ENCODE peak calls at places on chromosomes 13 and 19, in four cellular contexts. B is K562, Y is Panc1, W is HepG2. M is an unnamed sample.

GRCh38 chr19:47268028-47268427 is 6.7 kb upstream of the INAFM1 start:
- DNase-seq in Y (no peak), B (no peak), W (no peak), M (no peak)

GRCh38 chr13:49357694-49358093 is 86.2 kb downstream of the CAB39L start:
- DNase-seq in B (no peak), Y (no peak), W (no peak), M (no peak)

GRCh38 chr13:58883405-58883804 is 1251.9 kb downstream of the PCDH17 start:
- DNase-seq in Y (no peak), B (no peak), W (no peak), M (no peak)

GRCh38 chr13:24612726-24613125 is 67.5 kb upstream of the ATP12A start:
- DNase-seq in W (no peak), B (no peak), Y (no peak), M (no peak)

GRCh38 chr19:32614916-32615315 is 33.9 kb downstream of the PDCD5 start:
- DNase-seq in Y (no peak), B (no peak), W (no peak), M (no peak)

GRCh38 chr13:42986176-42986574 is 5.9 kb downstream of the EPSTI1 start:
- DNase-seq in Y (no peak), W (no peak), B (no peak), M (no peak)

GRCh38 chr19:46409146-46409545 is 4.2 kb downstream of the CCDC8 start:
- DNase-seq in W (no peak), B (no peak), Y (no peak), M (no peak)

GRCh38 chr19:55005684-55006488 is 32.2 kb downstream of the GP6 start:
- DNase-seq in Y (no peak), B (peak; percentile 87), W (peak; percentile 12), M (peak; percentile 98)

GRCh38 chr13:80131204-80131603 is 209.7 kb downstream of the SPRY2 start:
- DNase-seq in B (no peak), W (no peak), Y (no peak), M (no peak)

GRCh38 chr13:48662226-48662625 is 8.5 kb downstream of the CYSLTR2 start:
- DNase-seq in B (no peak), Y (no peak), W (no peak), M (no peak)

GRCh38 chr19:4969772-4970531 is 1.0 kb downstream of the KDM4B start:
- DNase-seq in B (no peak), W (no peak), Y (no peak), M (no peak)

GRCh38 chr13:54574791-54575190 is 1546.2 kb downstream of the OLFM4 start:
- DNase-seq in W (no peak), B (no peak), Y (no peak), M (no peak)

GRCh38 chr19:5913739-5914357 is at the start of gene CAPS:
- DNase-seq in W (peak; percentile 39), Y (no peak), B (no peak), M (no peak)

GRCh38 chr13:45518525-45519235 is 53.9 kb downstream of the COG3 start:
- DNase-seq in W (no peak), Y (no peak), B (no peak), M (no peak)

GRCh38 chr13:109626386-109627171 is 159.8 kb downstream of the IRS2 start:
- DNase-seq in W (no peak), B (no peak), Y (no peak), M (no peak)

GRCh38 chr13:94192576-94192975 is 286.9 kb downstream of the DCT start:
- DNase-seq in W (peak; percentile 30), Y (no peak), B (no peak), M (no peak)

GRCh38 chr19:19847781-19848180 is 17.9 kb upstream of the ZNF253 start:
- DNase-seq in W (no peak), Y (no peak), B (no peak), M (no peak)

DNA sequence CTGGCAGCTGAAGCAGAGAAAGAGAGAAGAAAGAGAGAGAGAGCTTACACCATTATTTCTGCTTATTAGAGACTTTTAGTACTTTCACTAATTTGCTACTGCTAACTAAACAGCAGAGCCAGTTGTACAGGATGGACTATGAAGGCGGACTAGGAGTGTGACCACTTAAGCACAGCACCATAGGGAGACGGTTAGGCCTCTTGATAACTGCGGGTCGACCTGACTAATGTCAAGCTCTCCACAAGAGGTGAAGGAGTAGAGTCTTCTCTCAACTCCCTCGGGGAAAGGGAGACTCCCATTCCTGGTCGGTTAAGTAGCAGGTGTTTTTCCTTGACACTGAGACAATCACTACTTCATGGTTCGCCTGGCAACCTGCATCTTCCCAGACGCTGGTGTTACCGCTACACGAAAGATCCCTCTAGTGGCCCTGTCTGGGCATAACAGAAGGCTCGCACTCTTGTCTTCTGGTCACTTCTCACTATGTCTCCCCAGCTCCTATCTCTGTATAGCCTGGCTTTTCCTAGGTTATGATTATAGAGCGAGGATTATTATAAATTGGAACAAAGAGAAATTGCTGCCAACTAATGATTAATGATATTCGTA is 5.3 kb upstream of the PSG7 start:
- DNase-seq in B (peak; percentile 7), Y (no peak), W (peak; percentile 6), M (peak; percentile 22)
- TF ChIP-seq CTCF in B (peak; percentile 20), Y (peak; percentile 74), W (peak; percentile 50), M (peak; percentile 25)

DNA sequence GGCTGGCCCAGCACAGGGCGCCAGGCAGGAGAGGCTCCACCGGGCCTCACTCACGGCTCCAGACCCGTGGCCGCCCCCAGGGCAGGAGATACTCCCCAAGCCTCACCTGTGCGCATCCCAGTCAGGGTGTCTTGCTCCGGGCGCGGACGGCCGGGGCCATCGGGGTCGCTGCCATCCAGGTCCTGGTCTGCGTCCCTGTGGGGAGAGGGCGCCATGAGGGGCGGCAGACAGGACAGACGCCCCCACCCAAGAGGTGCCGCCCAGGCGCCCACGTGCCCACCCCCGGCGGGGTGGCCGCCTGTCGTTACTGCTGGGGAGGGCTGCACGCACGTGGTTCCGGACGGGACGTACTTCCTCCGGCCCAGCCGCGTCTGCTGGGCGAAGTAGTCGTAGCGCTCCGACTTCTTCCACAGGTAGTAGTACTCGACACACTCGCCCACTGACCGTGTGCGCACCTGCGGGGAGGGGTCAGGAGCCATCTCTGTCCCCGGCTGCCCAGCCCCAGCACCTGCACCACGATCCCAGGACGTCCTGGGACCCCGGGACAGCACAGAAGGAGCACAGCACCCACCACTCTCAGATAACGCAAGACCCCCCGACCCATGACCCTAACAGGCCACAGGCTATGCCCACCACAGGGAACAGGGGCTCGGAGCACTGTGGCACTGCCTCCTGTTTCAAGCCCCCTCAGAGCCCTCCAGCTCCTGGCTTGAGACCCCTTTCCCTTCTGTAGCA is 17.4 kb upstream of the PLPP2 start:
- DNase-seq in Y (no peak), B (no peak), W (no peak), M (no peak)
- H3K4me3 ChIP-seq in Y (no peak overlapping the region), B (no peak overlapping the region), W (no peak overlapping the region), M (no peak overlapping the region)

DNA sequence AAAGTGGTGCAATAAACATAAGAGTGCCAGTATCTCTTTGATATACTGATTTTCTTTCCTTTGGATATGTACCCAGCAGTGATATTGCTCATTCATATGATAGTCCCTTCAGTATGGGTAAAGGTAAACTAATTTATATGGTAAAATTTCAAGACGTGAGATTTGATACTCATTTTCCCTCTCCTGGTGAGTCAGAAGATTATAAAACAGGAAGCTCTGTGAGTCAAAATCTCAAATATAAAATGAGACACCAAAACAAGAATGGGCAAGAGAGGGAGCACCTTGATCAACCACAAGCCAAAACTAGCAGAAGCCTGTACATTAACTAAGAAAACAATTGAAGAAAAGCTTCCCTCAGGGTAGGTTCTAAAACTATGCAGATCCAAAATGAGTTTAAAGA is 216.3 kb downstream of the SLITRK6 start:
- DNase-seq in Y (no peak), W (no peak), B (no peak), M (no peak)
- TF ChIP-seq TCF7L2 in Y (no peak), W (no peak), B (no peak), M (no peak)

GRCh38 chr19:57665261-57665806 is 3.4 kb upstream of the ZSCAN4 start:
- DNase-seq in W (no peak), B (no peak), Y (no peak), M (no peak)
- TF ChIP-seq CTCF in W (no peak), B (no peak), Y (no peak), M (no peak)

DNA sequence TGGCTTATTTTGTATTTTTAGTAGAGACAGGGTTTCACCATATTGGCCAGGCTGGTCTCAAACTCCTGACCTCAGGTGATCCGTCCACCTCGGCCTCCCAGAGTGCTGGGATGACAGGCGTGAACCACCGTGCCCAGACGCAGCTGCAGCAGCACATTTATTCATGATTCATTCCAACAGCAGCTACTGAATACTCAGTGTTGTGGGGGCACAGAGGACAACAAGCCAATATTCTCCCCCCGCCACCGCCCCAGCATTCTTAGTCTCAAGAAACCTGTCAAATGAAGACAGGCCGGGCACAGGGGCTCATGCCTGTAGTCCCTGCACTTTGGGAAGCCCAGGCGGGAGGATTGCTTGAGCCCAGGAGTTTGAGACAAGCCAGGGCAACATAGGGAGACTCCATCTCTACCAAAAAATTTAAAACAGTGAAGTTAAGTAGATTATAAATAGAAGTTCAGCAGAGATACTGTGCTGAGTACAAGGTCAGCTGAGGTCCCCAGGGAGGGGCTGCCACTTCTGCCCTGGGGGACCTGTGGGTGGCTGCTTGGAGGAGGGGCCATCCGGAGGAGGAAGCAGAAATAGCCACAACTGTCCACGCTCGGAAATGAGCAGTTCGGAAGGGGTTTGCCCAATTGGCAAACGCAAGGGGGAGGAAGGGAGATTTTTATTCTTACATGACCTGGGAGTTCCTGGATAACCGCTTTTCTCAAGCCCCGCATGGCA is 4.3 kb downstream of the DOT1L start:
- DNase-seq in W (peak; percentile 24), Y (no peak), B (no peak), M (no peak)
- H3K4me3 ChIP-seq in W (peak overlapping the region; percentile 42), Y (peak overlapping the region; percentile 35), B (peak overlapping the region; percentile 19), M (peak overlapping the region; percentile 53)

DNA sequence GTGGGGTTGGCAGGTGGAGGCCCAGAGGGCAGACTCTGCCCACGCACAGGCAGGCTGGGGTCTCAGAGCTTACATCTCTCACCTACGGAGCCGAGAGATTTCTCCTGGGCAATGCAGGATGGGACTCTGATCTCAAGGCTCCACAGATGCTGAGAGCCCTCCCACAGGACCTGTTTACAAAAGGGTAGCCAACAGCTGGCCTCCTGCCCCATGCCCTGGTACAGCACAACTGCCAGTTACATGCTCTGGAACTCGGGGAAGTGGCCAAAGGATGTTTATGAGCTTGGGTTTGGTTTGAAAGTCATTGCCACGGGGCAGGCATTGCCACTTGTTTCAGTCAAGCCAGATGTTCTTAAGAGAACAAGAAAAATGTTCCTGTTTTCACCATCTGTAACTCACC is 3.5 kb downstream of the DHRS12 start:
- DNase-seq in B (no peak), Y (no peak), W (no peak), M (no peak)
- TF ChIP-seq TCF7L2 in B (no peak), Y (no peak), W (no peak), M (no peak)

DNA sequence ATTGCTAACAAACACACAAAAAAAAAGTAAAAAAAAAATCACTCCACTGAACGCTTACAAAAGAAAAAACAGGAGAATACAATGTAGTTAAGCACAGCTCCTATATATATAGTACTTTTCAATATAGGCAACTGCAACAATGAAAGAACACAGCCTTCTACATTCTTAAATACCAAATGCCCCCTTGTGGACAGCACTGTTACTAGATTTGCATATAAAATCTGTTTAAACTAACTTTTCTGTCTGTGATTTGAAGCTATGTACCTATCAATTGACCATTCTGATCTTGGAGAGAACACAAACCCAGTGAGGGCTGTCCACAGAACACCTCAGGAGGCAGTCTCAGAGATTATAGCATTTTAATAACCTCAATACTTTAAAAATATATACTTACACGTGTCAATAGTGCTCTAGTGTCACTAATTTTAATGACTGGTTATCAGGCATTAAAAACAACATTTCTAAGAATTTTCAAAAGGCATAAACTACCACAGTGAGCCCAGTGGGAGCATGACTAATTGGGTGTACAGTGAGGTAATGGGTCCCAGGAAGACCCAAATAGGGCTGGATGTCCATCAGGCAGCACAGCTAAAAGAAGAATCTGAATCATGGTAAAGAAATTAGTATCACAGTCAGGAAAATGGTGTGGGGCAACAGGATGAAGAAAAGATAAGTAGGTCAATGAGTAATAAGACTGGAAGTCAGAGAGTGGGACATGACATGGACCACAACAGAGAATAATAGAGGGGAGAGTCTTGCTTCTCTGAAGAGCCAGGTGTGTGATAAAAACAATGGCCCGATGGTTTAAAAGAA is 22.2 kb downstream of the CCDC169 start:
- DNase-seq in W (peak; percentile 50), B (no peak), Y (no peak), M (no peak)
- TF ChIP-seq CTCF in W (peak; percentile 46), B (peak; percentile 53), Y (peak; percentile 48), M (peak; percentile 37)

M was measured in HCT116.